ENCODE peak calls at places on chromosomes 12 and 14, in eight cellular contexts. D, S, I, U, N, W, T and J are unnamed samples. For H3K4me1, the result is how much of the 10 kb centered on the place peaks cover.

GRCh38 chr14:105093426-105094192 is 28.4 kb upstream of the GPR132 start:
- DNase-seq in D (peak), S (peak), I (peak), U (peak), N (peak), W (no peak), T (peak), J (peak)

GRCh38 chr12:52434096-52434733 is at the start of gene KRT75:
- DNase-seq in D (peak), S (no peak), I (no peak), U (peak), N (no peak), W (no peak), T (no peak), J (no peak)

GRCh38 chr14:85867450-85867849 is 337.5 kb downstream of the FLRT2 start:
- DNase-seq in D (peak), S (no peak), I (no peak), U (peak), N (no peak), W (no peak), T (no peak), J (no peak)

GRCh38 chr14:88848571-88848970 is 24.1 kb downstream of the TTC8 start:
- DNase-seq in D (no peak), S (no peak), I (no peak), U (peak), N (no peak), W (no peak), T (no peak), J (no peak)

GRCh38 chr12:102496571-102496970 is 16.2 kb upstream of the IGF1 start:
- DNase-seq in D (no peak), S (no peak), I (no peak), U (no peak), N (no peak), W (no peak), T (no peak), J (no peak)

GRCh38 chr12:53380797-53381738 is 1.1 kb downstream of the SP1 start:
- DNase-seq in D (peak), S (no peak), I (peak), U (peak), N (no peak), W (no peak), T (no peak), J (no peak)

GRCh38 chr12:32273063-32273521 is 126.3 kb upstream of the FGD4 start:
- DNase-seq in D (no peak), S (no peak), I (no peak), U (peak), N (no peak), W (no peak), T (no peak), J (no peak)

GRCh38 chr14:72738181-72738611 is 155.7 kb downstream of the DPF3 start:
- DNase-seq in D (peak), S (no peak), I (no peak), U (no peak), N (no peak), W (no peak), T (no peak), J (no peak)

GRCh38 chr12:68237068-68237467 is 11.5 kb upstream of the IL26 start:
- DNase-seq in D (no peak), S (no peak), I (no peak), U (no peak), N (no peak), W (no peak), T (no peak), J (no peak)
- TF ChIP-seq CTCF in D (no peak), S (no peak), I (no peak), U (peak), N (no peak), W (no peak), T (peak), J (peak)

DNA sequence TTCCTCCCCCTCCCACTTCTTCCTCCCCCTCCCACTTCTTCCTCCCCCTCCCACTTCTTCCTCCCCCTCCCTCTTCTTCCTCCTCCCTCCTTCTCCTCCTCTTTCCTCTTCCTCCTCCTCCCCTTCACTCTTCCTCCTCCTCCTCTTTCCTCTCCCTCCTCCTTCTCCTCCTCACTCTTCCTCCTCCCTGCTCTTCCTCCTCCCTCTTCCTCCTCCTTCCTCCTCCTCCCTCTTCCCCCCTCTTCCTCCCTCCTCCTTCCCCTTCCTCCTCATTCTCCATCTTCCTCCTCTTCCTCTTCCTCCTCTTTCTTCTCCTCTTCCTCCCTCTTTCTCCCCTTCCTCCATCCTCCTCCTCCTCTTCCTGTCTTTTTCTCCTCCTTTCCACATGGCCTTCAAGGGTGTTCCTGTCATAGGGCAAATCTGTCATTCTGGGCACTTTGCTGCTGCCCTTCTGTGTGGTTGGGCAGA is 111.4 kb downstream of the PHETA1 start:
- DNase-seq in D (no peak), S (no peak), I (no peak), U (no peak), N (no peak), W (no peak), T (no peak), J (no peak)
- H3K4me1 ChIP-seq in D (under half), S (under half), I (under half), U (under half), N (under half), W (under half), T (under half), J (under half)

GRCh38 chr14:74019743-74020142 is 594 bp downstream of the BBOF1 start:
- DNase-seq in D (no peak), S (no peak), I (no peak), U (no peak), N (no peak), W (no peak), T (no peak), J (peak)
- H3K27ac ChIP-seq in D (no peak), S (no peak), I (peak), U (no peak), N (no peak), W (peak), T (peak), J (peak)

DNA sequence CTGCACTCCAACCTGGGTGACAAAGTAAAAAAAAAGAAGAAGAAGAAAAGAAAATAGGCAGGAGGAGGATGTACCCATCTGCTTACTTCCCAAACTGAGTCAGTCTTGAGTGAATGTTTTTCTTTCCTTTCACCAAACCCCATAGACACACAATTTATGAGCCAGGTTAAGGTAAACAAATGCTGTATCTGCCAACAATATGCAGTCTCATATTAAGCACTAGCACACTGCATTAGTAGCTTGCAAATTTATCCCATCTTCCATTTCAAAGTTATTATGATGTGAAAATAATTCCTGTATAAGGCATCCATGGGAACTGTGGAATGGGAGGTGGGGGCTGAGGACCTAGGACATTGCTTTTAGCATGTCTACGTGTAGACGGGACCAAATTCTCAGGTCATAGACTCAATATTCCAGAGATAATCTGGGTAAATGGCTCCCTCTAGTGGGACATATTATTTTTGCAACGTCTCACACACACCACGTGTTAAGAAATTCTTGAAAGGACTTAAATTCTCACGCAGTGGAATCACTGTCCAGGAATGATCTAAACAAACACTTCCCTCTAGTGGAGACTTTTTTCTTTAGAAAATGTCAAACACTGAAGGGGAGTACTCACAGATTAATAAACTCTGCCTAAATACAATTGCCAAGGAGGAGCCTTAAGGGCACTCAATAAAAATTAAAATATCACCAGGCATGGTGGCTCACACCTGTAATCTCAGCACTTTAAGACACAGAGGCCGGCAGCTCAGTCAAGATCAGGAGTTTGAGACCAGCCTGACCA is 17.1 kb upstream of the OR10P1 start:
- DNase-seq in D (peak), S (no peak), I (no peak), U (peak), N (no peak), W (no peak), T (peak), J (peak)
- TF ChIP-seq CTCF in D (peak), S (peak), I (peak), U (peak), N (peak), W (peak), T (peak), J (peak)

GRCh38 chr14:39276579-39277114 is 42.9 kb downstream of the MIA2 start:
- DNase-seq in D (no peak), S (no peak), I (no peak), U (no peak), N (no peak), W (no peak), T (no peak), J (no peak)
- H3K4me1 ChIP-seq in D (under half), S (under half), I (under half), U (under half), N (under half), W (under half), T (under half), J (under half)